ENCODE peak calls at places on chromosomes 4 and X, in eight cellular contexts. X is thyroid gland, Q is sigmoid colon, K is EL, S is KG1, U is GM10248, T is lower lobe of right lung, F is dermis microvascular lymphatic vessel endothelial cell. I is an unnamed sample.

GRCh38 chr4:17995165-17995564 is 26.4 kb downstream of the LCORL start:
- DNase-seq in F (no peak), Q (no peak), T (no peak), U (no peak), X (no peak), S (no peak), K (no peak), I (no peak)

GRCh38 chrX:63664083-63664482 is 120.9 kb downstream of the ARHGEF9 start:
- DNase-seq in T (no peak), S (no peak), F (no peak), Q (no peak), K (no peak), U (no peak), X (no peak), I (no peak)

GRCh38 chr4:137693641-137694040 is 161.3 kb upstream of the PCDH18 start:
- DNase-seq in X (no peak), U (no peak), K (no peak), T (no peak), S (no peak), Q (no peak), F (no peak), I (no peak)

GRCh38 chrX:118345045-118345400 is 883 bp upstream of the WDR44 start:
- DNase-seq in K (no peak), Q (no peak), T (no peak), F (no peak), S (no peak), U (peak; percentile 14), X (no peak), I (no peak)

GRCh38 chr4:104747635-104748034 is 252.9 kb upstream of the CXXC4 start:
- DNase-seq in F (no peak), X (no peak), K (no peak), S (no peak), U (no peak), T (no peak), Q (no peak), I (no peak)

GRCh38 chrX:96619588-96619987 is 65.1 kb upstream of the DIAPH2 start:
- DNase-seq in T (no peak), Q (no peak), U (no peak), X (no peak), S (no peak), K (peak; percentile 13), F (no peak), I (no peak)

GRCh38 chr4:140049924-140050681 is 103.9 kb downstream of the MAML3 start:
- DNase-seq in U (peak; percentile 25), Q (no peak), S (no peak), F (no peak), K (peak; percentile 13), T (no peak), X (no peak), I (no peak)

GRCh38 chrX:44343412-44343942 is at the start of gene EFHC2:
- DNase-seq in S (no peak), T (peak; percentile 54), F (no peak), K (peak; percentile 6), U (no peak), Q (peak; percentile 63), X (peak; percentile 44), I (peak; percentile 70)

GRCh38 chrX:43958529-43958928 is 14.7 kb downstream of the NDP start:
- DNase-seq in S (peak; percentile 0), U (peak; percentile 21), K (peak; percentile 74), X (no peak), Q (no peak), F (peak; percentile 80), T (no peak), I (no peak)

GRCh38 chr4:140351778-140352177 is 21.7 kb upstream of the SCOC start:
- DNase-seq in K (no peak), F (no peak), Q (no peak), S (no peak), T (no peak), U (no peak), X (no peak), I (no peak)

GRCh38 chr4:27000820-27001219 is 140.2 kb downstream of the STIM2 start:
- DNase-seq in U (no peak), K (no peak), Q (no peak), F (no peak), T (no peak), S (no peak), X (no peak), I (no peak)

GRCh38 chrX:134715930-134716619 is 57.8 kb upstream of the PLAC1 start:
- DNase-seq in U (no peak), T (no peak), X (no peak), S (no peak), K (no peak), F (no peak), Q (no peak), I (no peak)

GRCh38 chr4:40227284-40227683 is 30.5 kb downstream of the RHOH start:
- DNase-seq in X (no peak), S (no peak), Q (no peak), T (no peak), K (no peak), F (no peak), U (peak; percentile 55), I (no peak)

GRCh38 chrX:13685126-13685763 is 3.7 kb upstream of the RAB9A start:
- DNase-seq in U (no peak), T (no peak), S (no peak), F (no peak), K (peak; percentile 26), Q (no peak), X (no peak), I (no peak)

GRCh38 chr4:158347596-158347995 is 137.3 kb downstream of the TMEM144 start:
- DNase-seq in K (no peak), X (no peak), U (no peak), S (no peak), T (no peak), Q (no peak), F (no peak), I (no peak)

GRCh38 chr4:155617312-155617711 is 49.3 kb upstream of the GUCY1A1 start:
- DNase-seq in Q (no peak), F (peak; percentile 96), K (peak; percentile 7), T (no peak), X (no peak), U (no peak), S (no peak), I (no peak)

GRCh38 chrX:53048169-53049126 is at the start of gene GPR173:
- DNase-seq in F (no peak), U (no peak), Q (peak; percentile 76), T (peak; percentile 50), X (no peak), S (no peak), K (peak; percentile 67), I (no peak)

I was measured in suprapubic skin.